ENCODE peak calls at places on chromosomes 2 and 18, in four cellular contexts. S is activated CD8-positive, alpha-beta T cell treated with anti-CD3 and anti-CD28 coated beads for 36 hours; Q is GM12865; L is glutamatergic neuron. P is an unnamed sample.

GRCh38 chr2:237475704-237476107 is 11.3 kb upstream of the MLPH start:
- DNase-seq in S (peak; percentile 68), L (no peak), Q (no peak), P (no peak)

GRCh38 chr18:64717026-64717425 is 568.1 kb upstream of the LINC00305 start:
- DNase-seq in L (no peak), S (no peak), Q (no peak), P (no peak)

GRCh38 chr2:38856165-38856564 is 19.6 kb downstream of the DHX57 start:
- DNase-seq in Q (no peak), L (no peak), S (no peak), P (no peak)

GRCh38 chr18:50729326-50729725 is 90.5 kb downstream of the MRO start:
- DNase-seq in Q (no peak), L (no peak), S (no peak), P (no peak)

GRCh38 chr2:237615631-237616249 is 11.6 kb upstream of the LRRFIP1 start:
- DNase-seq in S (no peak), L (no peak), Q (no peak), P (no peak)

GRCh38 chr2:110903548-110903947 is 171.2 kb downstream of the ACOXL start:
- DNase-seq in S (no peak), Q (no peak), L (no peak), P (no peak)

GRCh38 chr2:71882236-71882946 is 265.3 kb downstream of the CYP26B1 start:
- DNase-seq in L (no peak), Q (no peak), S (no peak), P (no peak)

GRCh38 chr2:218879881-218880748 is 537 bp upstream of the WNT10A start:
- DNase-seq in S (peak; percentile 92), Q (peak; percentile 79), L (no peak), P (peak; percentile 93)

GRCh38 chr2:230356084-230356483 is 29.1 kb downstream of the SP140L start:
- DNase-seq in S (no peak), L (no peak), Q (no peak), P (no peak)

GRCh38 chr2:109260886-109261700 is 132.1 kb downstream of the SH3RF3 start:
- DNase-seq in Q (peak; percentile 35), L (no peak), S (no peak), P (no peak)
- TF ChIP-seq CTCF in Q (peak; percentile 17), L (no peak), S (no peak), P (no peak)

DNA sequence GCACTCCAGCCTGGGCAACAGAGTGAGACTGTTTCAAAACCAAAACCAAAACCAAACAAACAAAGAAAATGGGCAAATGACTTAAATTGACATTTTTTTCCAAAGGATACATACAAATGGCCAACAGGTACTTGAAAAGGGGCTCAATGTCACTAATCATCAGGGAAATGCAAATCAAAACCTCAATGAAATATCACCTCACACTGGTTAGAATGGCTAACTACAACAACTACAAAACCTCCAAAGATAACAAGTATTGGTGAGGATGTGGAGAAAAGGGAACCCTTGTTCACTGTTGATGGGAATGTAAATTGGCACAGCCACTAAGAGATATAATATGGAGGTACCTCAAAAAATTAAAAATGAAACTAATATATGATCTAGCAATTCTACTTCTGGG is 213.2 kb upstream of the HS6ST1 start:
- DNase-seq in Q (no peak), L (no peak), S (no peak), P (no peak)
- TF ChIP-seq CTCF in Q (no peak), L (no peak), S (no peak), P (no peak)

DNA sequence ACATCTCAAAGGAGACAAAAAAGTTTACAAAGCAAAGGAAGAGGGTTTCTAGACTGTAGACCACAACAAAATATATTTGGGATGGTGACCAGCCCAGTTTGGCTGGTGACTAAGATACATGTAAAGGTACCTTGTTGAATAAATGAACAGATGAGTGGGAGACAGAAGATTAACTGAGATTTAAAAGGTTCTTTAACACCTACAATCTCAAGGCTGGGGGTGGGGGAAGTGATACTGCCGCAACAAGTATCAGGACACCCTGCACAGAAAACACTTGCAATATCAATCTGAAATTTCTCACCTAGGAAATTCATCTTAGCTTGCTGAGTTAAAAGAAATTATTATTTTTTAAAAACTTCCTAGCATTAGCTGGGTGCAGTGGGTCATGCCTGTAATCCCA is 8.3 kb downstream of the RNF149 start:
- DNase-seq in L (no peak), Q (no peak), S (peak; percentile 54), P (no peak)
- TF ChIP-seq CTCF in L (no peak), Q (no peak), S (no peak), P (no peak)

GRCh38 chr2:1010373-1011017 is 59.8 kb downstream of the SNTG2 start:
- DNase-seq in Q (no peak), L (peak; percentile 73), S (no peak), P (no peak)

GRCh38 chr2:1011018-1011405 is 60.4 kb downstream of the SNTG2 start:
- DNase-seq in S (no peak), L (no peak), Q (no peak), P (no peak)

GRCh38 chr2:1014802-1015201 is 64.2 kb downstream of the SNTG2 start:
- DNase-seq in L (no peak), Q (no peak), S (no peak), P (no peak)

GRCh38 chr2:1011985-1012384 is 61.3 kb downstream of the SNTG2 start:
- DNase-seq in Q (no peak), L (no peak), S (no peak), P (no peak)
- TF ChIP-seq CTCF in Q (no peak), L (no peak), S (no peak), P (no peak)

GRCh38 chr2:226623587-226624368 is 175.8 kb downstream of the IRS1 start:
- DNase-seq in Q (no peak), S (no peak), L (no peak), P (no peak)

GRCh38 chr2:226620176-226620575 is 179.4 kb downstream of the IRS1 start:
- DNase-seq in S (no peak), Q (no peak), L (no peak), P (no peak)

GRCh38 chr2:226619707-226620106 is 179.9 kb downstream of the IRS1 start:
- DNase-seq in S (no peak), L (no peak), Q (no peak), P (no peak)

GRCh38 chr2:226618875-226619605 is 180.6 kb downstream of the IRS1 start:
- DNase-seq in Q (no peak), S (no peak), L (no peak), P (no peak)

DNA sequence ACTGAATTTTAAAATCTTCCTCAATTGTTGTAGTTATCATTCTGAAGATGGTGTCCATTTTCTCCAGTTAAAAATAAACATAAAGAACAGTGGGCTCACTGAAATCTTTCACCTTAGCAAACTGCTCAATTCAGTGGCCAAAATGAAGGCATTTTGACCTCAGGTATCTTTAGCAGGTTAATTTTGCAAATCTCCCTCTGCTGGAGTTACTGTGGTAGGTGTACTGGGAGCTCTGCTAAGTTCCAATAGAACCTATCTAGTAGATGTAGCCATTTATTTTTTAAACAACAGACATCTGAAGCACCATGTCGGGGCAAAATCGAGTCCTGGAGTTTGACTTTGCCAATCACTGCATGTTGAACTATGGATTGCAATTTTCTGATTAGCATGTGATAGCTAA is 177.1 kb downstream of the IRS1 start:
- DNase-seq in Q (no peak), L (no peak), S (no peak), P (no peak)
- TF ChIP-seq CTCF in Q (no peak), L (no peak), S (no peak), P (no peak)

GRCh38 chr2:40256008-40256407 is 195.9 kb downstream of the SLC8A1 start:
- DNase-seq in Q (no peak), S (no peak), L (no peak), P (no peak)

GRCh38 chr2:40259900-40260299 is 192.0 kb downstream of the SLC8A1 start:
- DNase-seq in Q (no peak), S (no peak), L (no peak), P (no peak)

GRCh38 chr2:40255118-40255517 is 196.8 kb downstream of the SLC8A1 start:
- DNase-seq in Q (no peak), S (no peak), L (no peak), P (no peak)

GRCh38 chr2:40257812-40258457 is 194.0 kb downstream of the SLC8A1 start:
- DNase-seq in S (no peak), Q (no peak), L (no peak), P (no peak)

GRCh38 chr2:40256649-40257048 is 195.2 kb downstream of the SLC8A1 start:
- DNase-seq in L (peak; percentile 37), S (no peak), Q (peak; percentile 21), P (no peak)
- TF ChIP-seq CTCF in L (peak; percentile 49), S (no peak), Q (no peak), P (no peak)

GRCh38 chr2:242030226-242030575 is 160.7 kb downstream of the RTP5 start:
- DNase-seq in Q (no peak), S (no peak), L (no peak), P (no peak)
- TF ChIP-seq CTCF in Q (no peak), S (no peak), L (no peak), P (no peak)

GRCh38 chr2:207463996-207464395 is 65.8 kb upstream of the CREB1 start:
- DNase-seq in S (no peak), Q (no peak), L (no peak), P (no peak)

GRCh38 chr2:207467716-207468347 is 61.9 kb upstream of the CREB1 start:
- DNase-seq in Q (peak; percentile 71), S (peak; percentile 28), L (no peak), P (no peak)

GRCh38 chr2:207468504-207468903 is 61.3 kb upstream of the CREB1 start:
- DNase-seq in Q (no peak), S (no peak), L (no peak), P (no peak)

GRCh38 chr2:207463433-207463832 is 66.3 kb upstream of the CREB1 start:
- DNase-seq in L (no peak), Q (no peak), S (peak; percentile 49), P (no peak)

GRCh38 chr2:207465894-207466293 is 63.9 kb upstream of the CREB1 start:
- DNase-seq in S (no peak), Q (no peak), L (no peak), P (no peak)
- TF ChIP-seq CTCF in S (no peak), Q (no peak), L (no peak), P (no peak)

GRCh38 chr2:15861898-15862297 is 78.5 kb upstream of the MYCN start:
- DNase-seq in L (no peak), S (no peak), Q (no peak), P (no peak)

GRCh38 chr2:15861172-15861822 is 79.1 kb upstream of the MYCN start:
- DNase-seq in Q (no peak), L (no peak), S (no peak), P (no peak)

GRCh38 chr2:15863089-15863488 is 77.3 kb upstream of the MYCN start:
- DNase-seq in S (no peak), Q (no peak), L (no peak), P (no peak)

GRCh38 chr2:15860051-15860663 is 80.2 kb upstream of the MYCN start:
- DNase-seq in Q (no peak), L (no peak), S (no peak), P (no peak)

DNA sequence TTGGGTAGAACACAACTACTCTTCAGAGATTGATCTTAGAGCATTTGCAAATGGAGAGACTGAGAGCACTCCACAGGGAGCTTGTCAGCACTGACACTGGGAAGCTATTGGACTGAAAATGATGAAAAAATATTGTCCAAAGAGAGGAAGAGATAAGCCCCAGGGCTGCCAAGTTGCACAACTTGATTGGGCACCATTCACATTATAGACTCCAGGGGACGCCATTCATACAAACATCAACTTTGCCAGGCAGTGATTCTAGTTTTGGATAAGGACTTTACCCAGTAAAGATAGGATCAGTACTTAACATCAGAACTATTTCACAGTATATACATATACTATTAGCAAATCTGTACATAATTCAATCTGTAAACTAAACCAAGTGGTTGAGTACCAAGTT is 79.6 kb upstream of the MYCN start:
- DNase-seq in Q (no peak), S (no peak), L (no peak), P (no peak)
- TF ChIP-seq CTCF in Q (peak; percentile 14), S (no peak), L (no peak), P (no peak)